ENCODE peak calls at places on chromosomes 4 and X, in four cellular contexts. R is dorsolateral prefrontal cortex, Y is AG09309, V is OCI-LY7. B is an unnamed sample.
A peak's percentile ranks its signal among the peaks of the same experiment; 100 is the strongest.

GRCh38 chrX:72348247-72348979 is 42.7 kb upstream of the CITED1 start:
- DNase-seq in Y (no peak), R (no peak), V (no peak), B (no peak)

GRCh38 chr4:173125216-173125812 is 43.3 kb upstream of the GALNT7 start:
- DNase-seq in Y (no peak), V (no peak), R (no peak), B (no peak)

GRCh38 chrX:112081781-112082482 is 644 bp downstream of the TRPC5 start:
- DNase-seq in V (no peak), Y (no peak), R (no peak), B (no peak)

GRCh38 chrX:38151426-38151825 is 69.2 kb downstream of the SRPX start:
- DNase-seq in Y (peak; percentile 13), V (no peak), R (no peak), B (peak; percentile 78)

GRCh38 chr4:112288455-112288854 is 2.8 kb upstream of the TIFA start:
- DNase-seq in V (peak; percentile 85), Y (no peak), R (no peak), B (no peak)

GRCh38 chr4:10655968-10656367 is 28.6 kb downstream of the CLNK start:
- DNase-seq in R (no peak), V (no peak), Y (no peak), B (peak; percentile 24)

GRCh38 chrX:129755779-129756650 is 17.2 kb downstream of the XPNPEP2 start:
- DNase-seq in R (no peak), V (peak; percentile 66), Y (no peak), B (no peak)

GRCh38 chrX:35886135-35886534 is 33.4 kb upstream of the CFAP47 start:
- DNase-seq in Y (no peak), R (no peak), V (no peak), B (no peak)

GRCh38 chrX:150155396-150156048 is 207.6 kb upstream of the MAMLD1 start:
- DNase-seq in R (no peak), V (no peak), Y (peak; percentile 28), B (peak; percentile 66)

GRCh38 chr4:57190651-57191481 is 80.7 kb upstream of the IGFBP7 start:
- DNase-seq in Y (no peak), V (peak; percentile 31), R (no peak), B (peak; percentile 8)
- H3K4me3 ChIP-seq in Y (no peak overlapping the region), V (no peak overlapping the region), R (no peak overlapping the region), B (no peak overlapping the region)

GRCh38 chr4:7767526-7767925 is 172.1 kb downstream of the AFAP1 start:
- DNase-seq in R (no peak), V (no peak), Y (no peak), B (no peak)
- TF ChIP-seq CTCF in R (no peak), V (no peak), Y (no peak), B (no peak)

GRCh38 chrX:153762636-153763173 is 1.3 kb upstream of the PLXNB3 start:
- DNase-seq in R (no peak), V (no peak), Y (no peak), B (no peak)

GRCh38 chrX:153765138-153766079 is 1.4 kb downstream of the PLXNB3 start:
- DNase-seq in V (no peak), R (peak; percentile 94), Y (no peak), B (no peak)

GRCh38 chrX:153763298-153763932 is 634 bp upstream of the PLXNB3 start:
- DNase-seq in V (no peak), R (no peak), Y (no peak), B (no peak)

GRCh38 chrX:153764786-153765137 is 713 bp downstream of the PLXNB3 start:
- DNase-seq in V (no peak), Y (no peak), R (no peak), B (no peak)

DNA sequence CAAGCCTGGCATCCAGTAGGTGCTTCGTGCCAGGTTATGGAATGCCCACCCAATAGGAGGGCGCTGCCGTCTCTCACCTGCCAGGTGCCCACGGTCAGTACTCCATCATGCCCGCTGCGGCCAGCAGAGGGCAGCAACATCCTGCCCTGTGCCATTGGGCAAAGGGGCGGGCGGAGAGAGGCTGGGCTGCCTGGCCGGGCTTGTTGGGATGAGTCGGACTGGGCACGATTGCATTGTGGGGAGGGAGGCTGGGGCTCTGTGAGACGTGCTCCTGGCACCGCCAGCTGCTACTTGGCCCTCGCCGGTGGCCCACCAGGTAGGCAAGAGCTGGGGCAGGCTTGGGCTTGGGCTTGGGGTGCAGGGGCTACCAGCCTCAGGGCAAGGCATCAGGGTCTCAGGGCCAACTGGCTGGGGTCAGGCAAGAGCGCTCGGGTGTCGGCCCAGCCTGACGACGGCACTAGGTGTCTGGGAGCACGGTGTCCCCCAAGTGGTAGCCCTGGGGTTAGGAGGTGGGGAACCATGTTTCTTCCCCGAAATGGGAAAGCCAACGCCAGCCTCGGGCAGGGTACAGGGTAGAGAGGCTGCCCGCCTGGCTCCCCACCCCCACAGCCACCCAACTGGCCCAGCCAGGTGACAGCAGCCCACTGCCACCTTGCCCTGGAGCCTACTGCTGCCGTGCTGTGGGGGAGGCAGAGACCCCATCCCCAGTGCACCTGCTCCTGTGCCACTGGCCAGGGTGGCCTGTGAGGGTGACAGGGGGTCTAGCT is at the start of gene PLXNB3:
- DNase-seq in R (peak; percentile 93), V (peak; percentile 64), Y (peak; percentile 25), B (peak; percentile 72)
- H3K4me3 ChIP-seq in R (peak within 1 kb of the TSS; percentile 61), V (no peak within 1 kb of the TSS), Y (peak within 1 kb of the TSS; percentile 53), B (peak within 1 kb of the TSS; percentile 61)

GRCh38 chr4:91111556-91111955 is 984.4 kb downstream of the CCSER1 start:
- DNase-seq in Y (no peak), R (no peak), V (no peak), B (no peak)

GRCh38 chr4:91118597-91118996 is 991.4 kb downstream of the CCSER1 start:
- DNase-seq in Y (no peak), R (no peak), V (no peak), B (no peak)

GRCh38 chr4:91114386-91114785 is 987.2 kb downstream of the CCSER1 start:
- DNase-seq in Y (no peak), V (no peak), R (no peak), B (no peak)

GRCh38 chr4:91113130-91113706 is 986.0 kb downstream of the CCSER1 start:
- DNase-seq in V (peak; percentile 10), R (no peak), Y (no peak), B (no peak)

GRCh38 chr4:91116861-91117260 is 989.7 kb downstream of the CCSER1 start:
- DNase-seq in R (no peak), Y (no peak), V (no peak), B (no peak)
- TF ChIP-seq CTCF in R (no peak), Y (no peak), V (peak; percentile 41), B (no peak)

GRCh38 chrX:134551365-134552095 is 91.6 kb downstream of the HPRT1 start:
- DNase-seq in V (no peak), R (no peak), Y (no peak), B (peak; percentile 68)

GRCh38 chrX:134547047-134547679 is 87.2 kb downstream of the HPRT1 start:
- DNase-seq in R (no peak), V (no peak), Y (no peak), B (peak; percentile 33)

GRCh38 chrX:134546187-134546586 is 86.2 kb downstream of the HPRT1 start:
- DNase-seq in R (no peak), Y (no peak), V (no peak), B (no peak)

GRCh38 chrX:134548257-134548732 is 88.3 kb downstream of the HPRT1 start:
- DNase-seq in R (no peak), Y (no peak), V (peak; percentile 16), B (no peak)

DNA sequence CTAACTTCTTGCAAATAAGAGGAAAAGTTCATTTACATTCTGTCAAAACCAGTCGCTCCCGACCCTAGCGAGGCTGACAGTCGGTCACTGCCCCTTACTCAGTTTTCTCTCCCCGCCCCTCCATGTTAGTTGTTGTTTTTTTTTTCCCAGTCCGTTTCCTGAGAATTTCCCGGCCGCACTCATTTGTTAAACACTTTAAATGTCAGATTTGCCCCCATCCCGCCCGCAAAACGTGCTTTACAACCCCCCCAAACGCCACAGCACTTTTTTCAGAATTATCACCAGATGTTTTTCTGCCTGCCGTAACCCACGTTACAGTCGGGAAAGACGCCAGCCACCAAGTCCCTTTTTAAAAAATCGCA is 88.9 kb downstream of the HPRT1 start:
- DNase-seq in R (no peak), Y (no peak), V (no peak), B (no peak)
- H3K4me3 ChIP-seq in R (peak overlapping the region; percentile 37), Y (peak overlapping the region; percentile 52), V (peak overlapping the region; percentile 72), B (peak overlapping the region; percentile 78)

GRCh38 chr4:149901128-149901527 is 85.5 kb upstream of the IQCM start:
- DNase-seq in V (no peak), Y (no peak), R (no peak), B (no peak)

GRCh38 chr4:149891381-149891780 is 75.7 kb upstream of the IQCM start:
- DNase-seq in R (no peak), Y (no peak), V (no peak), B (peak; percentile 45)

GRCh38 chr4:149897784-149898183 is 82.1 kb upstream of the IQCM start:
- DNase-seq in Y (no peak), R (no peak), V (peak; percentile 12), B (peak; percentile 20)

DNA sequence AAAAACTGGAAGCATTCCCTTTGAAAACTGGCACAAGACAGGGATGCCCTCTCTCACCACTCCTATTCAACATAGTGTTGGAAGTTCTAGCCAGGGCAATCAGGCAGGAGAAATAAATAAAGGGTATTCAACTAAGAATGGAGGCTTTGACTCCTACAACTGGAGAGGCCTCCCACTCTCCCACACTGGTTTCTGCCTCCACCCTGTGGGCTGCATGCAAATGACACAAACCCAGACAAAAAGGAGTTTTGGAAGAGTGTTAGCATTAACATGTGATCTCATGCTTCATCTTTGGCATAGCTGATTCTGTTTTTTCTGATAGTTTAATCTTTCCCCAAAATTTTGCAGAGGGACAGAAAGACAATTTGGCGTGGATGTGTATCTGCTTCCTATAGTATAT is 80.8 kb upstream of the IQCM start:
- DNase-seq in R (no peak), Y (peak; percentile 24), V (no peak), B (peak; percentile 62)
- TF ChIP-seq CTCF in R (peak; percentile 37), Y (peak; percentile 90), V (no peak), B (peak; percentile 93)